ENCODE peak calls at places on chromosomes 1 and 21, in five cellular contexts. Q is dorsolateral prefrontal cortex, N is Karpas-422, R is fibroblast of pulmonary artery, C is A673. V is an unnamed sample.

GRCh38 chr1:101004061-101004460 is 21.5 kb downstream of the DPH5 start:
- DNase-seq in R (peak; percentile 81), Q (no peak), C (peak; percentile 24), N (no peak), V (no peak)

GRCh38 chr1:8137406-8138244 is 111.5 kb upstream of the ERRFI1 start:
- DNase-seq in N (no peak), R (peak; percentile 92), C (no peak), Q (peak; percentile 29), V (peak; percentile 31)

GRCh38 chr1:232587141-232588008 is 42.6 kb downstream of the SIPA1L2 start:
- DNase-seq in N (no peak), C (no peak), R (no peak), Q (no peak), V (no peak)

GRCh38 chr1:66446261-66447001 is 87.5 kb upstream of the SGIP1 start:
- DNase-seq in C (peak; percentile 82), Q (peak; percentile 14), R (peak; percentile 87), N (peak; percentile 93), V (no peak)

GRCh38 chr1:206032356-206033140 is 8.9 kb upstream of the CTSE start:
- DNase-seq in R (peak; percentile 26), N (no peak), C (no peak), Q (no peak), V (no peak)

GRCh38 chr1:93817819-93818569 is 61.0 kb downstream of the DNTTIP2 start:
- DNase-seq in Q (no peak), R (no peak), N (no peak), C (no peak), V (no peak)

GRCh38 chr1:33709780-33710713 is 153.8 kb upstream of the HMGB4 start:
- DNase-seq in R (no peak), N (no peak), C (no peak), Q (peak; percentile 10), V (no peak)

GRCh38 chr21:37365657-37366487 is 701 bp upstream of the DYRK1A start:
- DNase-seq in N (peak; percentile 76), R (peak; percentile 66), Q (peak; percentile 52), C (no peak), V (no peak)

GRCh38 chr1:160474392-160475242 is 48.4 kb downstream of the SLAMF6 start:
- DNase-seq in R (no peak), C (no peak), N (peak; percentile 79), Q (no peak), V (no peak)

GRCh38 chr21:34994646-34995631 is 54.2 kb downstream of the RUNX1 start:
- DNase-seq in R (no peak), C (no peak), N (no peak), Q (no peak), V (no peak)

GRCh38 chr1:205069371-205070125 is 14.7 kb downstream of the TMEM81 start:
- DNase-seq in Q (peak; percentile 81), N (no peak), R (no peak), C (no peak), V (no peak)

GRCh38 chr1:54367613-54368012 is 38.6 kb downstream of the SSBP3 start:
- DNase-seq in C (no peak), R (no peak), Q (no peak), N (no peak), V (no peak)

GRCh38 chr1:23777979-23778814 is at the start of gene PITHD1:
- DNase-seq in N (peak; percentile 94), C (peak; percentile 91), Q (peak; percentile 76), R (peak; percentile 84), V (no peak)

GRCh38 chr1:23774174-23774880 is 3.9 kb upstream of the PITHD1 start:
- DNase-seq in C (no peak), Q (no peak), R (no peak), N (no peak), V (no peak)

GRCh38 chr1:23784846-23785245 is 6.1 kb upstream of the LYPLA2 start:
- DNase-seq in R (no peak), N (no peak), C (no peak), Q (no peak), V (no peak)

GRCh38 chr1:23776198-23776597 is 2.0 kb upstream of the PITHD1 start:
- DNase-seq in N (no peak), Q (no peak), R (no peak), C (no peak), V (no peak)

DNA sequence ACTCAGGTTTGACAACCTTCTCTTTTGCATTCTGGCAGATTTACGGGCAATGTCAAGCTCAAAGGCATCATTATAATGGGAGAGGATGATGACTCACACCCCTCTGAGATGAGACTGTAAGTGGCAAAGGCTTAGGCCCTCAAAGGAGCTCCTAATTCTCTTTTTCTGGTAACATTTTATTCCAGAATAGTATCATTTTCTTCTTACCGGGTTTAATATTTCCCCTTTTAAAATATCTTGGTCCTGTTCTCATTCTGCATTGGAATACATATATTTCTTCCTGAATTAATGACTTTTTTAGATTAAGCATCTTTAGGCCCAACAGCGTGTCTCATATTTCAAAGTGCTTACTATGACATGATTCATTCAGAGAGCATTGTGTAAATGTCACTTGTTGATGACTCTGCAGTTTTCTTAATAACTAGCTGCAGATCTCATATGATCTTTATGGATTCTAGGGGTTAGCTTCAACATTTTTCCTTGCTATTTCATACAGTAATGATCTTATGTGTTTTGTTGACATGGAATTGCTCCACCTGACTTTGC is 1.7 kb downstream of the PITHD1 start:
- DNase-seq in Q (no peak), N (no peak), R (peak; percentile 46), C (peak; percentile 54), V (no peak)
- H3K4me3 ChIP-seq in Q (peak overlapping the region; percentile 99), N (peak overlapping the region; percentile 96), R (no peak overlapping the region), C (peak overlapping the region; percentile 74), V (no peak overlapping the region)

GRCh38 chr1:229631966-229632365 is 5.9 kb downstream of the URB2 start:
- DNase-seq in N (no peak), C (no peak), R (no peak), Q (no peak), V (no peak)
- H3K4me3 ChIP-seq in N (no peak overlapping the region), C (no peak overlapping the region), R (no peak overlapping the region), Q (no peak overlapping the region), V (no peak overlapping the region)

GRCh38 chr21:38489283-38489677 is 9.0 kb downstream of the ERG start:
- DNase-seq in Q (no peak), N (no peak), R (no peak), C (no peak), V (no peak)
- H3K4me3 ChIP-seq in Q (no peak overlapping the region), N (no peak overlapping the region), R (no peak overlapping the region), C (no peak overlapping the region), V (no peak overlapping the region)

DNA sequence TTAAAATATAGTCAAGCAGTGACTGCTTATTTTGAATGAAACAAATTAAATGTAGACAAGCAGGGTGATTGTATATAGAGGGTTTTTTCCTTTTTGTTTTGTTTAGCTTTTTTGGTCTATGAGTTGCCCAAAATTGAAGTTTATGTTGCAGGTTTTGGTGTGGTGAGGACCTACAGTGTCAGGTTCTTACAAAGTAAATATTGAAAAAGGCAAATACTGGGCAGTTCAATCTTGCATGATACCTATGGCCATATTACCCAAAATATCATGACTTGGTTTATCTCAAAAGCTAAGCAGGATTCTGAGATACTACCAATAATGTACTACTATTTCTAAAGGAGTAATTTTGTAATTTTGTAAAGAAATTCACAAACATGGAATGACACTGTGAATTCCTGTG is 1.8 kb downstream of the DNAJB4 start:
- DNase-seq in R (no peak), N (no peak), Q (no peak), C (no peak), V (no peak)
- H3K4me3 ChIP-seq in R (peak overlapping the region; percentile 82), N (peak overlapping the region; percentile 68), Q (peak overlapping the region; percentile 77), C (peak overlapping the region; percentile 60), V (peak overlapping the region; percentile 79)

GRCh38 chr1:218164930-218165686 is 120.0 kb upstream of the RRP15 start:
- DNase-seq in Q (no peak), R (peak; percentile 4), C (peak; percentile 14), N (peak; percentile 69), V (no peak)
- H3K4me3 ChIP-seq in Q (peak overlapping the region; percentile 62), R (peak overlapping the region; percentile 43), C (peak overlapping the region; percentile 34), N (peak overlapping the region; percentile 64), V (peak overlapping the region; percentile 65)

DNA sequence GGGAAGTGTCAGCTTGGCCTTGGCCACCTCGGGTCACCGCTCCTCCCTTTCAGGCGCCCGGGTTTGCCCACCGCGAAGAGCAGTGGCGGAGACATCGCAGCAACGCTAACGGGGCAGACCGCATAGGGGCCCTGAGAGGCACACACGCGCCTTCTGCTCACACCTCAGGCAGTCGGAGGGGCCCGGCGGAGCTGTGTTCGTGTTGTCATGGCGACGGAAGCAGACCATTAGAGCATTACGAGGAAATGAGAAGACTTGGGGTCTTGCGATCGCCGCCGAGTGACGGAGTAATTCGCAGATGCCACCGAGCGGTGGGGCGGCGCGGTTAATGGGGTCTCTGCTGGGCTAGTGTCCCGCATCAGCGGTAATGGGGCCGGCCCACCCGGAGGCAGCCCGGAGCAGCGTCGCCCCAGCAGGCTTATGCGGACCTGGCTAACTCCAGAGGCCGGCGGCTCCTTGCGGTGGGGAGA is 144.1 kb downstream of the TNR start:
- DNase-seq in N (no peak), C (no peak), R (no peak), Q (peak; percentile 39), V (no peak)
- H3K4me3 ChIP-seq in N (no peak overlapping the region), C (no peak overlapping the region), R (no peak overlapping the region), Q (peak overlapping the region; percentile 62), V (peak overlapping the region; percentile 49)

GRCh38 chr1:51268675-51269033 is 32.6 kb downstream of the RNF11 start:
- DNase-seq in N (no peak), Q (no peak), C (no peak), R (peak; percentile 13), V (no peak)
- H3K4me3 ChIP-seq in N (no peak overlapping the region), Q (no peak overlapping the region), C (no peak overlapping the region), R (no peak overlapping the region), V (no peak overlapping the region)

DNA sequence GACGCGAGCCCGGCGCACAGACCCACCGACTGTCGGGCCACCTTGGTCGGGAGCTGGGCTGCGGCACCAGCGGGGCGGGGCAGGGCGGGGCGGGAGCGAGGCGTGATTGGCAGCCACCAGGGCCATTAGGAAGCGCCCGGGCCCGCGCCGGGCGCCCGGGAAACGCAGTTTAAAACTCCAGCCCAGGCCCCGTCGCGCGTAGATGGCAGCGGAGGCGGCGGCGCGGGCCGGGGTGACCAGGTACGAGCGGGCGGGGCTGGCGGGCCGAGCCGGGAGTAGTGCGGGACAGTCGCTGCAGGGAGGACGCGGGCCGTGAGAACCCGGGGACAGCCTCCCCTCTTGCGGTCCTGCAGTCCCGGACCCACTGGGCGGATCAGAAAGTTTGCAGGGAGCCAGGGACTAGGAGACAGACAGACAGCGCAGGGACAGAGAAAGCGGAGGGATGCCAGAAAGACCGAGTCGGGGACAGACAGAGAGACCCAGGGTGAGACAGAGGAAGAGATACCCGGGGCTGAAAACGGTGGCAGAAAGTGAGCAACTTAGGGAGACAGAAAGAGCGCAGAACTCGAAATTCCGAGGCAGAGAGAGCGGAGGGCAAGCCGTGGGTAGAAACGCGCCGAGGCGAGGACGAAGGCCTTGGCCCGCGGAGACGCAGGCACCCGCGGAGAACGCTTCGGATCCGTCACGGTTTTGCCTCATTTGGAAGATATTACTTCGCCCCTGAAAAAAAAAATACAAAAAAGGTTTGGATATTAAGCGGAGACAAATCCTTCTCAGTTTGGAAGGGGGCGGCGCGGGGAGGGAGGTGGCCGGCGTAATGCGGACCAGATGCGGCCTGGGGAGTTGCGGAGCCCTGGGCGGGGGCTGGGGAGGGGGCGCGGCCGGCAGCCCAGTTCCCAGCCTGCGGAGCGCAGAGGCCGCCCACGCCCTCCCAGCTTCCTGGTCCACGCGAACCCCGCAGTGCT is at the start of gene DMBX1:
- DNase-seq in C (peak; percentile 69), R (no peak), Q (no peak), N (peak; percentile 61), V (no peak)
- H3K4me3 ChIP-seq in C (peak within 1 kb of the TSS; percentile 61), R (no peak within 1 kb of the TSS), Q (peak within 1 kb of the TSS; percentile 52), N (no peak within 1 kb of the TSS), V (peak within 1 kb of the TSS; percentile 68)